ENCODE peak calls at places on chromosomes 5 and 9, in nine cellular contexts. G, C, K, A, I, E, M, R and F are unnamed samples.

GRCh38 chr5:38681024-38681805 is 124.8 kb upstream of the LIFR start:
- DNase-seq in G (no peak), C (no peak), K (no peak), A (no peak), I (no peak), E (no peak), M (no peak), R (no peak), F (no peak)

GRCh38 chr5:141560725-141561483 is 57.9 kb downstream of the DIAPH1 start:
- DNase-seq in G (peak), C (peak), K (no peak), A (no peak), I (peak), E (peak), M (peak), R (peak), F (peak)

GRCh38 chr9:108439967-108440366 is 415.8 kb downstream of the ACTL7B start:
- DNase-seq in G (no peak), C (no peak), K (no peak), A (no peak), I (peak), E (no peak), M (peak), R (peak), F (peak)

GRCh38 chr9:120110520-120110919 is 469.4 kb downstream of the CDK5RAP2 start:
- DNase-seq in G (no peak), C (peak), K (no peak), A (no peak), I (no peak), E (no peak), M (no peak), R (no peak), F (no peak)

GRCh38 chr5:126503602-126504104 is 80.4 kb downstream of the GRAMD2B start:
- DNase-seq in G (no peak), C (no peak), K (no peak), A (no peak), I (peak), E (no peak), M (peak), R (no peak), F (no peak)

GRCh38 chr5:170760126-170760525 is 23.4 kb upstream of the GABRP start:
- DNase-seq in G (no peak), C (no peak), K (no peak), A (no peak), I (no peak), E (no peak), M (no peak), R (no peak), F (no peak)

GRCh38 chr5:16727937-16728336 is 111.1 kb upstream of the RETREG1 start:
- DNase-seq in G (no peak), C (peak), K (no peak), A (no peak), I (no peak), E (no peak), M (no peak), R (no peak), F (no peak)

GRCh38 chr9:26142631-26143030 is 464.4 kb upstream of the TUSC1 start:
- DNase-seq in G (no peak), C (no peak), K (no peak), A (no peak), I (no peak), E (no peak), M (no peak), R (no peak), F (no peak)

GRCh38 chr5:1295650-1296037 is 776 bp upstream of the TERT start:
- DNase-seq in G (no peak), C (no peak), K (no peak), A (no peak), I (no peak), E (peak), M (no peak), R (no peak), F (no peak)

GRCh38 chr9:127561491-127562270 is 50.4 kb upstream of the STXBP1 start:
- DNase-seq in G (peak), C (no peak), K (no peak), A (no peak), I (peak), E (peak), M (peak), R (peak), F (peak)

GRCh38 chr9:108511200-108511756 is 344.5 kb downstream of the ACTL7B start:
- DNase-seq in G (no peak), C (no peak), K (no peak), A (no peak), I (peak), E (no peak), M (peak), R (no peak), F (no peak)